ENCODE peak calls at places on chromosomes 7 and 10, in six cellular contexts. One of them, this sample, is unnamed.

GRCh38 chr7:132430863-132431822 is 145.1 kb downstream of the PLXNA4 start:
- DNase-seq in epithelial cell of esophagus: no peak
- DNase-seq in activated CD8-positive, alpha-beta T cell treated with anti-CD3 and anti-CD28 coated beads for 36 hours: peak; percentile 78
- DNase-seq in NCI-H510A treated with DMSO at 0.1 percent for 48 hours: no peak
- DNase-seq in GM12865: no peak
- DNase-seq in H54: peak; percentile 77
- DNase-seq in this sample: no peak

GRCh38 chr7:90824386-90825307 is 228.5 kb downstream of the CDK14 start:
- DNase-seq in epithelial cell of esophagus: peak; percentile 80
- DNase-seq in activated CD8-positive, alpha-beta T cell treated with anti-CD3 and anti-CD28 coated beads for 36 hours: no peak
- DNase-seq in NCI-H510A treated with DMSO at 0.1 percent for 48 hours: no peak
- DNase-seq in GM12865: no peak
- DNase-seq in H54: no peak
- DNase-seq in this sample: no peak

GRCh38 chr10:86349474-86349873 is 17.1 kb downstream of the GRID1 start:
- DNase-seq in epithelial cell of esophagus: no peak
- DNase-seq in activated CD8-positive, alpha-beta T cell treated with anti-CD3 and anti-CD28 coated beads for 36 hours: peak; percentile 16
- DNase-seq in NCI-H510A treated with DMSO at 0.1 percent for 48 hours: no peak
- DNase-seq in GM12865: peak; percentile 40
- DNase-seq in H54: no peak
- DNase-seq in this sample: no peak

GRCh38 chr10:642186-642890 is 47.1 kb downstream of the DIP2C start:
- DNase-seq in epithelial cell of esophagus: no peak
- DNase-seq in activated CD8-positive, alpha-beta T cell treated with anti-CD3 and anti-CD28 coated beads for 36 hours: no peak
- DNase-seq in NCI-H510A treated with DMSO at 0.1 percent for 48 hours: peak; percentile 64
- DNase-seq in GM12865: no peak
- DNase-seq in H54: no peak
- DNase-seq in this sample: no peak

GRCh38 chr10:22617516-22617915 is 96.9 kb downstream of the PIP4K2A start:
- DNase-seq in epithelial cell of esophagus: no peak
- DNase-seq in activated CD8-positive, alpha-beta T cell treated with anti-CD3 and anti-CD28 coated beads for 36 hours: peak; percentile 42
- DNase-seq in NCI-H510A treated with DMSO at 0.1 percent for 48 hours: no peak
- DNase-seq in GM12865: peak; percentile 48
- DNase-seq in H54: no peak
- DNase-seq in this sample: no peak

GRCh38 chr7:81159402-81159801 is 240.6 kb upstream of the SEMA3C start:
- DNase-seq in epithelial cell of esophagus: peak; percentile 11
- DNase-seq in activated CD8-positive, alpha-beta T cell treated with anti-CD3 and anti-CD28 coated beads for 36 hours: no peak
- DNase-seq in NCI-H510A treated with DMSO at 0.1 percent for 48 hours: no peak
- DNase-seq in GM12865: no peak
- DNase-seq in H54: no peak
- DNase-seq in this sample: no peak

GRCh38 chr10:375885-376505 is 240.7 kb downstream of the ZMYND11 start:
- DNase-seq in epithelial cell of esophagus: no peak
- DNase-seq in activated CD8-positive, alpha-beta T cell treated with anti-CD3 and anti-CD28 coated beads for 36 hours: no peak
- DNase-seq in NCI-H510A treated with DMSO at 0.1 percent for 48 hours: no peak
- DNase-seq in GM12865: no peak
- DNase-seq in H54: no peak
- DNase-seq in this sample: no peak

GRCh38 chr10:43444897-43445466 is 8.1 kb downstream of the ZNF487 start:
- DNase-seq in epithelial cell of esophagus: peak; percentile 26
- DNase-seq in activated CD8-positive, alpha-beta T cell treated with anti-CD3 and anti-CD28 coated beads for 36 hours: no peak
- DNase-seq in NCI-H510A treated with DMSO at 0.1 percent for 48 hours: no peak
- DNase-seq in GM12865: no peak
- DNase-seq in H54: no peak
- DNase-seq in this sample: no peak